ENCODE peak calls at places on chromosomes 4 and X, in eight cellular contexts. U is stomach, R is cardiac fibroblast, Z is foreskin fibroblast, D is GM12865, S is HFF-Myc, K is GM06990, G is right atrium auricular region. A is an unnamed sample.

GRCh38 chr4:107857741-107858140 is 33.0 kb downstream of the SGMS2 start:
- DNase-seq in K (no peak), Z (no peak), D (no peak), U (no peak), R (no peak), S (no peak), G (no peak), A (no peak)

GRCh38 chr4:139163806-139164206 is 13.2 kb downstream of the ELF2 start:
- DNase-seq in G (no peak), R (no peak), Z (no peak), S (no peak), K (no peak), D (no peak), U (no peak), A (no peak)

GRCh38 chr4:2290974-2291704 is 29.2 kb upstream of the MXD4 start:
- DNase-seq in Z (no peak), U (peak; percentile 37), G (no peak), R (no peak), S (no peak), K (peak; percentile 43), D (peak; percentile 55), A (no peak)

GRCh38 chr4:32112891-32113290 is 1392.7 kb downstream of the PCDH7 start:
- DNase-seq in D (no peak), G (no peak), K (no peak), Z (no peak), S (no peak), R (no peak), U (no peak), A (no peak)

GRCh38 chr4:102157984-102158383 is 187.3 kb downstream of the SLC39A8 start:
- DNase-seq in U (no peak), R (no peak), Z (no peak), G (no peak), S (no peak), K (no peak), D (no peak), A (no peak)

GRCh38 chr4:142347241-142347640 is 498.9 kb downstream of the INPP4B start:
- DNase-seq in S (no peak), Z (peak; percentile 49), D (no peak), G (no peak), U (no peak), R (peak; percentile 42), K (no peak), A (no peak)

GRCh38 chr4:7539659-7540058 is 104.9 kb upstream of the PSAPL1 start:
- DNase-seq in G (no peak), U (no peak), K (peak; percentile 31), D (peak; percentile 47), S (no peak), R (peak; percentile 1), Z (no peak), A (no peak)

GRCh38 chr4:76420311-76420710 is 630 bp downstream of the CCDC158 start:
- DNase-seq in D (no peak), K (no peak), Z (peak; percentile 10), G (no peak), U (no peak), R (no peak), S (no peak), A (no peak)

GRCh38 chr4:53763813-53764597 is 172.7 kb upstream of the LNX1 start:
- DNase-seq in Z (peak; percentile 84), K (no peak), G (no peak), S (peak; percentile 20), D (no peak), R (peak; percentile 85), U (no peak), A (peak; percentile 26)

GRCh38 chrX:153557618-153558017 is 40.2 kb downstream of the ATP2B3 start:
- DNase-seq in G (no peak), K (no peak), D (no peak), S (no peak), U (no peak), R (no peak), Z (no peak), A (no peak)

GRCh38 chrX:108914791-108915190 is 178.4 kb upstream of the IRS4 start:
- DNase-seq in Z (no peak), R (no peak), G (no peak), D (no peak), S (no peak), K (no peak), U (no peak), A (no peak)

GRCh38 chr4:31259119-31259518 is 539.0 kb downstream of the PCDH7 start:
- DNase-seq in Z (no peak), S (no peak), G (no peak), K (no peak), R (no peak), U (no peak), D (no peak), A (no peak)

GRCh38 chr4:102537280-102537679 is 36.1 kb downstream of the NFKB1 start:
- DNase-seq in K (no peak), U (no peak), G (no peak), D (no peak), S (no peak), Z (no peak), R (no peak), A (no peak)

GRCh38 chr4:181688416-181688815 is 554.8 kb upstream of the TENM3 start:
- DNase-seq in Z (peak; percentile 16), S (no peak), K (no peak), R (peak; percentile 27), U (no peak), G (no peak), D (no peak), A (peak; percentile 74)

GRCh38 chrX:133670394-133670793 is 255.1 kb upstream of the GPC4 start:
- DNase-seq in Z (peak; percentile 64), S (no peak), R (peak; percentile 43), K (no peak), G (no peak), D (peak; percentile 6), U (no peak), A (peak; percentile 37)

GRCh38 chrX:8245411-8245810 is 74.3 kb upstream of the VCX2 start:
- DNase-seq in D (no peak), Z (no peak), R (no peak), U (no peak), K (no peak), S (no peak), G (no peak), A (no peak)

GRCh38 chr4:147940144-147940543 is 208.3 kb downstream of the ARHGAP10 start:
- DNase-seq in S (no peak), R (no peak), K (no peak), Z (no peak), G (no peak), D (no peak), U (no peak), A (no peak)

GRCh38 chr4:147943159-147943638 is 211.3 kb downstream of the ARHGAP10 start:
- DNase-seq in S (no peak), U (no peak), R (no peak), Z (no peak), G (no peak), D (peak; percentile 72), K (peak; percentile 57), A (no peak)

GRCh38 chr4:147944264-147944663 is 212.4 kb downstream of the ARHGAP10 start:
- DNase-seq in S (no peak), K (peak; percentile 21), U (no peak), R (no peak), D (peak; percentile 35), G (no peak), Z (no peak), A (no peak)

GRCh38 chr4:147942729-147943128 is 210.8 kb downstream of the ARHGAP10 start:
- DNase-seq in S (no peak), R (peak; percentile 32), G (no peak), U (no peak), Z (peak; percentile 27), K (no peak), D (peak; percentile 18), A (no peak)

DNA sequence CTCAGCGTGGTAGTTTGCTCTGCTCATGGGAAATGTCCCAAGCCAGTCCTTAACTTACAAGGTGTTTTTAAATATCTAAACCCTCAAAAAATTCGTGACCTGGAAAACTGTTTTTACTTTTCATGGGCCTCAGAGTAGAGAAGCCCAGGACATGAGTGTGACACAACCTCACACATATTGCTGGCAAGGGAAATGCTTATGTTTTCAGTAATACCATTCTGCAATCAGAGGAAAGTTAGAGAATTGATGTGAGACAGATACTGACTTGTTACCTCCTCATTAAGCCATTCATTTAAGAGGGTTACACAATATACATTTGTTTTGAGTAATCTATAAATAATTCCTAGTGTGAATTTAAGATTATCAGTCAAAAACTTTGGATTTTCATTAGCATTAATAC is 209.5 kb downstream of the ARHGAP10 start:
- DNase-seq in Z (no peak), D (no peak), R (no peak), U (no peak), S (no peak), G (no peak), K (no peak), A (no peak)
- TF ChIP-seq CTCF in Z (no peak), D (no peak), R (no peak), U (no peak), S (no peak), G (no peak), K (no peak), A (no peak)

GRCh38 chr4:110615366-110616161 is 7.3 kb downstream of the PITX2 start:
- DNase-seq in U (no peak), G (no peak), S (no peak), R (no peak), Z (no peak), D (no peak), K (no peak), A (no peak)
- H3K4me3 ChIP-seq in U (no peak overlapping the region), G (peak overlapping the region; percentile 43), S (no peak overlapping the region), R (no peak overlapping the region), Z (no peak overlapping the region), D (no peak overlapping the region), K (no peak overlapping the region), A (no peak overlapping the region)

DNA sequence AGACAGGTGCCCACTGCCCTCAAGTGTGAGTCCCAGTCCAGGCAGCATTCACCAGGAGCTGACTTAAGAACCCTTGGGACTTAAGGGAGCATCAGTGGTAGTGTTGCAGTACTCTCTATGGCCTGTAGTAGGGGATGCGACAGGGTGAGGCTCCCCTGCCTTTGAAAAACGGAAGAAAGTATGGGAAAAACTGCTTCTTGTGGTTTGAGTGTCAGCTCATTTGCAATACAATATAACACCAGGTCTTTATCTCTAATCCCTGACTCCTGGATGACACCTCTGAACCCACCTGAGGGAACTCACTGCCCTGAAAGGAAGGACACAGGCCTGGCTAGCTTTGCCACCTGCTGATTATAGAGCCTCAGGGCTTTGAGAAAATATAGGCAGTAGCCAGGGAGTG is 176.0 kb downstream of the SMARCA1 start:
- DNase-seq in K (no peak), U (no peak), D (peak; percentile 1), Z (no peak), G (no peak), R (no peak), S (no peak), A (no peak)
- TF ChIP-seq CTCF in K (peak; percentile 24), U (no peak), D (peak; percentile 26), Z (no peak), G (no peak), R (no peak), S (no peak), A (peak; percentile 18)

GRCh38 chrX:1928805-1929204 is 313.9 kb downstream of the ASMT start:
- DNase-seq in Z (no peak), R (no peak), S (no peak), D (no peak), G (no peak), U (no peak), K (no peak), A (no peak)

DNA sequence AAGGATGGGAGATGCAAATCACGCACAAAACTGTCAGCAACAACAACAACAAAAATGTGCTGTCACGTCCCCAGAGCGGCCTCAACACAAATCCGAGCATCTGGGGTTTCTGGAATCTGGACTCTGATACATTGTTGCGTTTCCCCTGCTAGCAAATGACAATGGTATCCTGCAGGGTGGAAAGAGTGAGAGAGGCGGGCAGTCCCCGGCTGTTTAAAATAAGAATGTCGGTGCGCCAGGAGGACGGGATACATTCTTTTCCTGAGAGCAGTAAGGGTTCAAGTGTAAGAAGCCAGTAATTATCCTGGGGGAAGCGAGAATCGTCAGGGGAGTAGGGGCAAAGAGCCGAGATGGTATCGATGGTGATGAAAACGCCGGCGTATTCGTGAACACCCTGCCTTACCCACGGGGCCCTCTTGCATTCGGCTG is 310.2 kb downstream of the ASMT start:
- DNase-seq in G (no peak), K (no peak), U (no peak), S (no peak), D (no peak), Z (peak; percentile 2), R (no peak), A (no peak)
- H3K4me3 ChIP-seq in G (no peak overlapping the region), K (no peak overlapping the region), U (no peak overlapping the region), S (no peak overlapping the region), D (no peak overlapping the region), Z (no peak overlapping the region), R (no peak overlapping the region), A (peak overlapping the region; percentile 7)

A was measured in astrocyte of the cerebellum.